ENCODE peak calls at places on chromosome 20, in four cellular contexts. One of them, this sample, is unnamed. For H3K4me1, the result is how much of the 10 kb centered on the place peaks cover.

GRCh38 chr20:14193885-14194284 is 143.5 kb downstream of the FLRT3 start:
- DNase-seq in A549: peak
- DNase-seq in HCT116: no peak
- DNase-seq in PC-3: peak
- DNase-seq in this sample: no peak

GRCh38 chr20:13105864-13106457 is 97.2 kb downstream of the SPTLC3 start:
- DNase-seq in A549: peak
- DNase-seq in HCT116: peak
- DNase-seq in PC-3: peak
- DNase-seq in this sample: no peak

GRCh38 chr20:62606551-62607201 is 35.6 kb upstream of the SLCO4A1 start:
- DNase-seq in A549: no peak
- DNase-seq in HCT116: no peak
- DNase-seq in PC-3: no peak
- DNase-seq in this sample: peak

GRCh38 chr20:20763652-20764051 is 51.2 kb upstream of the RALGAPA2 start:
- DNase-seq in A549: no peak
- DNase-seq in HCT116: no peak
- DNase-seq in PC-3: no peak
- DNase-seq in this sample: no peak

GRCh38 chr20:5835234-5835845 is 85.1 kb downstream of the SHLD1 start:
- DNase-seq in A549: peak
- DNase-seq in HCT116: no peak
- DNase-seq in PC-3: peak
- DNase-seq in this sample: no peak

GRCh38 chr20:6699931-6700562 is 67.4 kb upstream of the BMP2 start:
- DNase-seq in A549: no peak
- DNase-seq in HCT116: no peak
- DNase-seq in PC-3: no peak
- DNase-seq in this sample: no peak

GRCh38 chr20:10481671-10482070 is 46.6 kb downstream of the SLX4IP start:
- DNase-seq in A549: no peak
- DNase-seq in HCT116: no peak
- DNase-seq in PC-3: no peak
- DNase-seq in this sample: no peak

GRCh38 chr20:7161690-7162089 is 394.2 kb downstream of the BMP2 start:
- DNase-seq in A549: no peak
- DNase-seq in HCT116: no peak
- DNase-seq in PC-3: peak
- DNase-seq in this sample: no peak

GRCh38 chr20:62378215-62378614 is 8.7 kb upstream of the RPS21 start:
- DNase-seq in A549: no peak
- DNase-seq in HCT116: no peak
- DNase-seq in PC-3: no peak
- DNase-seq in this sample: no peak

GRCh38 chr20:8147476-8147875 is 15.4 kb downstream of the PLCB1 start:
- DNase-seq in A549: no peak
- DNase-seq in HCT116: no peak
- DNase-seq in PC-3: no peak
- DNase-seq in this sample: no peak

GRCh38 chr20:62642666-62643520 is 590 bp downstream of the SLCO4A1 start:
- DNase-seq in A549: no peak
- DNase-seq in HCT116: no peak
- DNase-seq in PC-3: peak
- DNase-seq in this sample: no peak

DNA sequence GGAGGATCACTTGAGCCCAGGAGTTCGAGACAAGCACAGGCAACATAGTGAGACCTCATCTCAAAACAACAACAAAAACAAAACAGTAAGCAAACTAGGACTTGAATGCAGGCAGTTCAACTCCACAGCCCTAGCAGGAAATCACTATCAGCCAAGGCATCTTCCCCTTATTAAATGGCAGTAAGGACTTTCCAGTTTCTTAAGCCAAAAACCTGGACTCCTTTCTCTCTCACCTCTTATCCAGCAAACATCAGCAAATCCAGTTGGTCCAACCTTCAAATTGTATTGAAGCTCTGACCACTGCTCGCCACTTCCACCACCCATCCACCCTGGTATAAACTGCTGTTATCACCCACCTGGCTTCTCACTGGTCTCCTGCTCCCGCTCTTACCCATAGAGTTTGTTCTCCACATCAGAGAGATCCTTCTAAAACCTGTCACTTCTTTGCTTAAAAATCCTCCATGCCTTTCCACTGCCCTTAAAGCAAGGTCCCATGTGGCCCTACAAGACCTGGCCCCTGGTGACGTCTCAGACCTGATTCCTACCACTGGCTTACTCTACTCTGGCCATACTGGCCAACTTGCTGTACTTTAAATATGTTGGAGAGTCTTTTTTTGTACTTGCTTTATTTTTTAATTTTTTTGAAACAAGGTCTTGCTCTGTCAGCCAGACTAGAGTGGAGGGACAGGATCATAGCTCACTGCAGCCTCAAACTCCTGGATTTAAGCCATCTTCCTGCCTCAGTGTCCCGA is 27.6 kb downstream of the BCL2L1 start:
- DNase-seq in A549: no peak
- DNase-seq in HCT116: no peak
- DNase-seq in PC-3: peak
- DNase-seq in this sample: no peak
- H3K27ac ChIP-seq in A549: peak
- H3K27ac ChIP-seq in HCT116: peak
- H3K27ac ChIP-seq in PC-3: peak
- H3K27ac ChIP-seq in this sample: peak

GRCh38 chr20:57252559-57253162 is 13.8 kb downstream of the BMP7 start:
- DNase-seq in A549: no peak
- DNase-seq in HCT116: no peak
- DNase-seq in PC-3: no peak
- DNase-seq in this sample: no peak
- H3K4me1 ChIP-seq in A549: under half
- H3K4me1 ChIP-seq in HCT116: under half
- H3K4me1 ChIP-seq in PC-3: under half
- H3K4me1 ChIP-seq in this sample: under half

DNA sequence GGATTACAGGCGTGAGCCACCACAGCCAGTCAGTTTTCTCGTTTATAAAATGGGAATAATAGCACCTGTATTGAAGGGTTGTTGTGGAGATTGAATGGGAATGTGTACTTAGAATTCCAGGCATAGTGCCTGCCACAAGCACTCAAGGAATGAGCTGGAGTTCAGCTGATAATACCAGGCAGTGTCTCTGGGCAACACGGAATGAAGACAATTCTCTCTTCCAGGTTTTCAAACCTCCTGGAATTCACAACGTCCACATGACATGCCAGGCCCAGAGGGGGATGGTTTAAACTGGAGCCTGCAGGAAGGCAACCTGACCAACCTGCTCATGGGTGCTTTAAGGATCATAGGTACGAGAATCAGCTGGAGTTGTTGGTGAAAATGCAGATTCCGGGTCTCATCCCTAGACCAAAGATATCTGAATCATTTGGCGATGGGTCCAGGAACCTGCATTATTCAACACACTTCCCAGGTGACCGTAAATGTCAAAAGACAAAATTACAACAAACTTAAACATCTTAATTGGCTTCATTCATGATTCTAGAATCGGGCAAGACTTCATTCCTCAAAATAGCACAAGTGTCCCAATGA is 1.9 kb upstream of the PTPN1 start:
- DNase-seq in A549: no peak
- DNase-seq in HCT116: no peak
- DNase-seq in PC-3: no peak
- DNase-seq in this sample: no peak
- H3K27ac ChIP-seq in A549: no peak
- H3K27ac ChIP-seq in HCT116: no peak
- H3K27ac ChIP-seq in PC-3: no peak
- H3K27ac ChIP-seq in this sample: no peak

GRCh38 chr20:32368930-32369329 is 10.8 kb downstream of the ASXL1 start:
- DNase-seq in A549: no peak
- DNase-seq in HCT116: no peak
- DNase-seq in PC-3: no peak
- DNase-seq in this sample: no peak
- H3K4me1 ChIP-seq in A549: under half
- H3K4me1 ChIP-seq in HCT116: under half
- H3K4me1 ChIP-seq in PC-3: under half
- H3K4me1 ChIP-seq in this sample: half or more

GRCh38 chr20:36152266-36152665 is 2.3 kb upstream of the EPB41L1 start:
- DNase-seq in A549: no peak
- DNase-seq in HCT116: no peak
- DNase-seq in PC-3: no peak
- DNase-seq in this sample: no peak
- H3K27ac ChIP-seq in A549: no peak
- H3K27ac ChIP-seq in HCT116: no peak
- H3K27ac ChIP-seq in PC-3: no peak
- H3K27ac ChIP-seq in this sample: no peak

GRCh38 chr20:44172572-44172950 is 14.4 kb downstream of the JPH2 start:
- DNase-seq in A549: no peak
- DNase-seq in HCT116: no peak
- DNase-seq in PC-3: peak
- DNase-seq in this sample: no peak

GRCh38 chr20:44171775-44172571 is 15.0 kb downstream of the JPH2 start:
- DNase-seq in A549: no peak
- DNase-seq in HCT116: no peak
- DNase-seq in PC-3: peak
- DNase-seq in this sample: no peak

GRCh38 chr20:44174996-44175766 is 11.8 kb downstream of the JPH2 start:
- DNase-seq in A549: no peak
- DNase-seq in HCT116: no peak
- DNase-seq in PC-3: no peak
- DNase-seq in this sample: no peak

GRCh38 chr20:44173116-44173515 is 13.9 kb downstream of the JPH2 start:
- DNase-seq in A549: no peak
- DNase-seq in HCT116: no peak
- DNase-seq in PC-3: peak
- DNase-seq in this sample: no peak

GRCh38 chr20:44173846-44174245 is 13.1 kb downstream of the JPH2 start:
- DNase-seq in A549: no peak
- DNase-seq in HCT116: no peak
- DNase-seq in PC-3: peak
- DNase-seq in this sample: no peak
- H3K4me1 ChIP-seq in A549: under half
- H3K4me1 ChIP-seq in HCT116: under half
- H3K4me1 ChIP-seq in PC-3: half or more
- H3K4me1 ChIP-seq in this sample: under half

GRCh38 chr20:38109025-38109541 is 56.0 kb downstream of the TGM2 start:
- DNase-seq in A549: no peak
- DNase-seq in HCT116: no peak
- DNase-seq in PC-3: no peak
- DNase-seq in this sample: no peak
- H3K27ac ChIP-seq in A549: peak
- H3K27ac ChIP-seq in HCT116: no peak
- H3K27ac ChIP-seq in PC-3: peak
- H3K27ac ChIP-seq in this sample: no peak

GRCh38 chr20:48809672-48810071 is 18.1 kb downstream of the PREX1 start:
- DNase-seq in A549: no peak
- DNase-seq in HCT116: no peak
- DNase-seq in PC-3: no peak
- DNase-seq in this sample: no peak
- H3K4me1 ChIP-seq in A549: under half
- H3K4me1 ChIP-seq in HCT116: under half
- H3K4me1 ChIP-seq in PC-3: under half
- H3K4me1 ChIP-seq in this sample: under half

This sample was measured in right lobe of liver.